ENCODE peak calls at places on chromosome 21, in seven cellular contexts. One of them, this sample, is unnamed.

GRCh38 chr21:29192999-29193563 is 62.6 kb downstream of the MAP3K7CL start:
- DNase-seq in psoas muscle: no peak
- DNase-seq in WTC11: no peak
- DNase-seq in AG04450: no peak
- DNase-seq in NB4: no peak
- DNase-seq in GM12865: no peak
- DNase-seq in adrenal gland: no peak
- DNase-seq in this sample: no peak

GRCh38 chr21:16294128-16294527 is 564.3 kb downstream of the USP25 start:
- DNase-seq in psoas muscle: no peak
- DNase-seq in WTC11: no peak
- DNase-seq in AG04450: no peak
- DNase-seq in NB4: no peak
- DNase-seq in GM12865: no peak
- DNase-seq in adrenal gland: no peak
- DNase-seq in this sample: no peak

GRCh38 chr21:16304700-16305099 is 574.9 kb downstream of the USP25 start:
- DNase-seq in psoas muscle: no peak
- DNase-seq in WTC11: no peak
- DNase-seq in AG04450: no peak
- DNase-seq in NB4: no peak
- DNase-seq in GM12865: no peak
- DNase-seq in adrenal gland: no peak
- DNase-seq in this sample: peak; percentile 35

GRCh38 chr21:43287974-43288755 is 119.4 kb downstream of the CRYAA start:
- DNase-seq in psoas muscle: peak; percentile 11
- DNase-seq in WTC11: no peak
- DNase-seq in AG04450: no peak
- DNase-seq in NB4: no peak
- DNase-seq in GM12865: no peak
- DNase-seq in adrenal gland: no peak
- DNase-seq in this sample: no peak

GRCh38 chr21:34031835-34032370 is 41.5 kb upstream of the MRPS6 start:
- DNase-seq in psoas muscle: no peak
- DNase-seq in WTC11: no peak
- DNase-seq in AG04450: no peak
- DNase-seq in NB4: no peak
- DNase-seq in GM12865: peak; percentile 65
- DNase-seq in adrenal gland: no peak
- DNase-seq in this sample: no peak

GRCh38 chr21:35575280-35575915 is 484.9 kb downstream of the SETD4 start:
- DNase-seq in psoas muscle: no peak
- DNase-seq in WTC11: no peak
- DNase-seq in AG04450: peak; percentile 81
- DNase-seq in NB4: no peak
- DNase-seq in GM12865: no peak
- DNase-seq in adrenal gland: no peak
- DNase-seq in this sample: peak; percentile 92

GRCh38 chr21:43771199-43771675 is 4.9 kb downstream of the CSTB start:
- DNase-seq in psoas muscle: no peak
- DNase-seq in WTC11: no peak
- DNase-seq in AG04450: no peak
- DNase-seq in NB4: peak; percentile 56
- DNase-seq in GM12865: no peak
- DNase-seq in adrenal gland: no peak
- DNase-seq in this sample: no peak

GRCh38 chr21:46379105-46379504 is 55.1 kb downstream of the PCNT start:
- DNase-seq in psoas muscle: no peak
- DNase-seq in WTC11: no peak
- DNase-seq in AG04450: no peak
- DNase-seq in NB4: no peak
- DNase-seq in GM12865: no peak
- DNase-seq in adrenal gland: no peak
- DNase-seq in this sample: no peak

GRCh38 chr21:45802425-45802824 is 158.9 kb downstream of the PCBP3 start:
- DNase-seq in psoas muscle: no peak
- DNase-seq in WTC11: no peak
- DNase-seq in AG04450: no peak
- DNase-seq in NB4: no peak
- DNase-seq in GM12865: no peak
- DNase-seq in adrenal gland: no peak
- DNase-seq in this sample: no peak

GRCh38 chr21:37829447-37829846 is 86.8 kb downstream of the KCNJ6 start:
- DNase-seq in psoas muscle: no peak
- DNase-seq in WTC11: no peak
- DNase-seq in AG04450: no peak
- DNase-seq in NB4: peak; percentile 15
- DNase-seq in GM12865: peak; percentile 4
- DNase-seq in adrenal gland: no peak
- DNase-seq in this sample: peak; percentile 63

GRCh38 chr21:44267655-44268142 is 6.0 kb upstream of the DNMT3L start:
- DNase-seq in psoas muscle: peak; percentile 52
- DNase-seq in WTC11: peak; percentile 66
- DNase-seq in AG04450: no peak
- DNase-seq in NB4: peak; percentile 55
- DNase-seq in GM12865: peak; percentile 35
- DNase-seq in adrenal gland: no peak
- DNase-seq in this sample: no peak

GRCh38 chr21:34147835-34148804 is 74.7 kb downstream of the MRPS6 start:
- DNase-seq in psoas muscle: no peak
- DNase-seq in WTC11: no peak
- DNase-seq in AG04450: no peak
- DNase-seq in NB4: no peak
- DNase-seq in GM12865: no peak
- DNase-seq in adrenal gland: peak; percentile 47
- DNase-seq in this sample: peak; percentile 34

GRCh38 chr21:37266515-37267221 is 466 bp downstream of the VPS26C start:
- DNase-seq in psoas muscle: peak; percentile 44
- DNase-seq in WTC11: peak; percentile 67
- DNase-seq in AG04450: no peak
- DNase-seq in NB4: peak; percentile 64
- DNase-seq in GM12865: no peak
- DNase-seq in adrenal gland: no peak
- DNase-seq in this sample: peak; percentile 36

GRCh38 chr21:27476696-27477095 is 509.8 kb upstream of the ADAMTS5 start:
- DNase-seq in psoas muscle: no peak
- DNase-seq in WTC11: no peak
- DNase-seq in AG04450: peak; percentile 7
- DNase-seq in NB4: no peak
- DNase-seq in GM12865: no peak
- DNase-seq in adrenal gland: no peak
- DNase-seq in this sample: peak; percentile 59
- TF ChIP-seq CTCF in psoas muscle: peak; percentile 42
- TF ChIP-seq CTCF in WTC11: no peak
- TF ChIP-seq CTCF in AG04450: peak; percentile 75
- TF ChIP-seq CTCF in NB4: no peak
- TF ChIP-seq CTCF in GM12865: no peak
- TF ChIP-seq CTCF in adrenal gland: peak; percentile 55
- TF ChIP-seq CTCF in this sample: peak; percentile 65

GRCh38 chr21:41710823-41711160 is 56.1 kb downstream of the RIPK4 start:
- DNase-seq in psoas muscle: no peak
- DNase-seq in WTC11: no peak
- DNase-seq in AG04450: no peak
- DNase-seq in NB4: no peak
- DNase-seq in GM12865: no peak
- DNase-seq in adrenal gland: no peak
- DNase-seq in this sample: no peak

GRCh38 chr21:41711416-41712023 is 55.3 kb downstream of the RIPK4 start:
- DNase-seq in psoas muscle: no peak
- DNase-seq in WTC11: no peak
- DNase-seq in AG04450: no peak
- DNase-seq in NB4: no peak
- DNase-seq in GM12865: no peak
- DNase-seq in adrenal gland: no peak
- DNase-seq in this sample: no peak

GRCh38 chr21:41713495-41714281 is 53.2 kb downstream of the RIPK4 start:
- DNase-seq in psoas muscle: no peak
- DNase-seq in WTC11: no peak
- DNase-seq in AG04450: no peak
- DNase-seq in NB4: no peak
- DNase-seq in GM12865: no peak
- DNase-seq in adrenal gland: no peak
- DNase-seq in this sample: no peak

GRCh38 chr21:41712730-41713129 is 54.1 kb downstream of the RIPK4 start:
- DNase-seq in psoas muscle: no peak
- DNase-seq in WTC11: no peak
- DNase-seq in AG04450: no peak
- DNase-seq in NB4: no peak
- DNase-seq in GM12865: no peak
- DNase-seq in adrenal gland: no peak
- DNase-seq in this sample: no peak

DNA sequence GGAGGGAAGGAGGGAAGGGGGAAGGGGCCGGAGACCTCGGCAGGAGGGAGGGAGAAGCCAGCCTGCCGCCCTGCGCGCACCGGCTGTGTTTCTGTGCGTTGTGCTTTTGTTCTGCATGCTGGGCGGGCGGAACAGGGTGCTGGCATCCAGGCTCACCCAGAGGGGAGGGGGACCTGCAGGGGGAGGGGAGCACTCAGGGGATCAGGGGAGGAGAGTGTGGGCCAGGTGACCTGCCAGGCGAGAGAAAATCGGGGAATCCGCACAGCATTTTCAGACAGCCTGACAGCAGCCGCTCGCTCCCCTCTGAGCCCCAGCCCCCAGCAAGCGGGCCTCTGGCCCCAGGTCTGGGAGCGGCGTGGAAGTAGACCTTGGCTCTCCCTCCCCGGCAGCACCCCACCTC is 54.7 kb downstream of the RIPK4 start:
- DNase-seq in psoas muscle: no peak
- DNase-seq in WTC11: peak; percentile 58
- DNase-seq in AG04450: no peak
- DNase-seq in NB4: no peak
- DNase-seq in GM12865: no peak
- DNase-seq in adrenal gland: no peak
- DNase-seq in this sample: no peak
- TF ChIP-seq CTCF in psoas muscle: no peak
- TF ChIP-seq CTCF in WTC11: no peak
- TF ChIP-seq CTCF in AG04450: no peak
- TF ChIP-seq CTCF in NB4: no peak
- TF ChIP-seq CTCF in GM12865: no peak
- TF ChIP-seq CTCF in adrenal gland: no peak
- TF ChIP-seq CTCF in this sample: no peak

DNA sequence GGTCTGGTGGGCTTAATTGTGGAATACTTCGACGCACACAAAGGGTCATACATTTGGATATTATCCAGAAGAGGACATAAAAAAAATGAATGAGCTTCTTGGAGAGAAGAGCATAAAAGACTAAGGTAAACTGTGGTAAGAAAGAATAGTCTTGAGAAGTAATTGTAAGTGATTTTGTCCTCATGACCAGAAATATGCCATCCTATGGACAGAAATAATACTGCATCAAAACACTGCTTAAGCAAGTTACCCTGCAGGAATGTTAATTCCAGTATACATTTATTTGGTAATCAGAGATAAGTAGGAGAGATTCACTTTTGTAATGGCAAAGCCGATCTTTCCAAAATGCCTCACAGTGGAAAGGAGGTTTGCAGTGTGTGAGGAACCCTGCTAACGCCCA is 111.9 kb downstream of the NRIP1 start:
- DNase-seq in psoas muscle: no peak
- DNase-seq in WTC11: no peak
- DNase-seq in AG04450: no peak
- DNase-seq in NB4: no peak
- DNase-seq in GM12865: no peak
- DNase-seq in adrenal gland: no peak
- DNase-seq in this sample: no peak
- TF ChIP-seq CTCF in psoas muscle: no peak
- TF ChIP-seq CTCF in WTC11: no peak
- TF ChIP-seq CTCF in AG04450: no peak
- TF ChIP-seq CTCF in NB4: no peak
- TF ChIP-seq CTCF in GM12865: no peak
- TF ChIP-seq CTCF in adrenal gland: no peak
- TF ChIP-seq CTCF in this sample: no peak

GRCh38 chr21:26331581-26331980 is 161.0 kb upstream of the APP start:
- DNase-seq in psoas muscle: no peak
- DNase-seq in WTC11: no peak
- DNase-seq in AG04450: no peak
- DNase-seq in NB4: no peak
- DNase-seq in GM12865: no peak
- DNase-seq in adrenal gland: no peak
- DNase-seq in this sample: no peak
- TF ChIP-seq CTCF in psoas muscle: no peak
- TF ChIP-seq CTCF in WTC11: no peak
- TF ChIP-seq CTCF in AG04450: no peak
- TF ChIP-seq CTCF in NB4: no peak
- TF ChIP-seq CTCF in GM12865: no peak
- TF ChIP-seq CTCF in adrenal gland: no peak
- TF ChIP-seq CTCF in this sample: no peak

GRCh38 chr21:32359719-32360260 is 33.0 kb downstream of the URB1 start:
- DNase-seq in psoas muscle: no peak
- DNase-seq in WTC11: no peak
- DNase-seq in AG04450: no peak
- DNase-seq in NB4: peak; percentile 12
- DNase-seq in GM12865: no peak
- DNase-seq in adrenal gland: peak; percentile 48
- DNase-seq in this sample: no peak
- TF ChIP-seq CTCF in psoas muscle: no peak
- TF ChIP-seq CTCF in WTC11: no peak
- TF ChIP-seq CTCF in AG04450: peak; percentile 31
- TF ChIP-seq CTCF in NB4: peak; percentile 10
- TF ChIP-seq CTCF in GM12865: peak; percentile 10
- TF ChIP-seq CTCF in adrenal gland: no peak
- TF ChIP-seq CTCF in this sample: peak; percentile 24

This sample was measured in astrocyte of the spinal cord.